ENCODE peak calls at places on chromosome 22, in nine cellular contexts. Z is fibroblast of mammary gland, I is cardiac muscle cell, M is GM13977, R is OCI-M1, K is NCI-H2029, B is C1 segment of cervical spinal cord, C is NCI-H1092 treated with DMSO at 0.1 percent for 48 hours, U is HEK293T. V is an unnamed sample.

GRCh38 chr22:37684803-37685615 is 1.1 kb upstream of the NOL12 start:
- DNase-seq in R (no peak), M (no peak), K (no peak), I (no peak), C (no peak), Z (no peak), B (no peak), U (no peak), V (no peak)

GRCh38 chr22:20396639-20397038 is 2.7 kb downstream of the ZNF74 start:
- DNase-seq in B (no peak), U (no peak), K (no peak), C (no peak), I (peak), R (no peak), Z (peak), M (no peak), V (no peak)

GRCh38 chr22:28260619-28261018 is 341.6 kb upstream of the PITPNB start:
- DNase-seq in Z (no peak), B (no peak), R (no peak), K (no peak), I (no peak), C (no peak), M (no peak), U (no peak), V (no peak)

GRCh38 chr22:50306753-50307749 is at the start of gene PLXNB2:
- DNase-seq in R (peak), C (peak), U (peak), I (peak), B (peak), Z (peak), K (peak), M (peak), V (peak)

GRCh38 chr22:31972180-31972579 is 27.8 kb downstream of the YWHAH start:
- DNase-seq in M (no peak), C (no peak), I (no peak), U (no peak), R (no peak), Z (no peak), B (no peak), K (no peak), V (no peak)

GRCh38 chr22:22703715-22704114 is 59.3 kb downstream of the GGTLC2 start:
- DNase-seq in Z (peak), B (no peak), M (no peak), I (peak), K (no peak), U (no peak), R (no peak), C (no peak), V (no peak)

GRCh38 chr22:32636884-32637283 is 162.3 kb downstream of the FBXO7 start:
- DNase-seq in U (no peak), C (no peak), Z (no peak), M (no peak), I (no peak), R (peak), B (no peak), K (no peak), V (no peak)

GRCh38 chr22:25388415-25388814 is 169.0 kb downstream of the CRYBB2 start:
- DNase-seq in R (no peak), M (no peak), Z (no peak), K (no peak), I (no peak), U (no peak), B (no peak), C (no peak), V (no peak)

GRCh38 chr22:39959640-39960447 is at the start of gene TMA7B:
- DNase-seq in Z (peak), B (no peak), R (no peak), M (no peak), I (peak), U (peak), C (no peak), K (no peak), V (no peak)

GRCh38 chr22:20813056-20813455 is 39.1 kb downstream of the SERPIND1 start:
- DNase-seq in M (no peak), C (no peak), R (no peak), K (no peak), B (no peak), Z (no peak), U (no peak), I (no peak), V (no peak)

GRCh38 chr22:28799834-28800307 is 498 bp downstream of the XBP1 start:
- DNase-seq in B (peak), R (peak), U (peak), Z (peak), C (peak), K (no peak), I (peak), M (no peak), V (peak)

GRCh38 chr22:36344106-36344827 is 43.5 kb downstream of the MYH9 start:
- DNase-seq in Z (no peak), I (no peak), M (no peak), B (peak), C (no peak), R (no peak), K (no peak), U (no peak), V (no peak)

GRCh38 chr22:31474743-31475142 is 14.9 kb downstream of the EIF4ENIF1 start:
- DNase-seq in B (no peak), C (no peak), Z (peak), K (no peak), R (no peak), M (no peak), U (no peak), I (peak), V (no peak)

GRCh38 chr22:23012081-23012622 is 58.2 kb upstream of the GNAZ start:
- DNase-seq in B (no peak), R (no peak), K (no peak), C (no peak), I (no peak), M (peak), Z (no peak), U (no peak), V (no peak)

GRCh38 chr22:23509571-23510302 is 70.4 kb downstream of the IGLL1 start:
- DNase-seq in Z (peak), R (peak), C (peak), K (no peak), B (no peak), M (no peak), I (peak), U (no peak), V (no peak)

GRCh38 chr22:25650834-25651233 is 86.4 kb downstream of the GRK3 start:
- DNase-seq in Z (no peak), B (no peak), R (peak), C (no peak), I (no peak), U (no peak), M (peak), K (no peak), V (no peak)

GRCh38 chr22:50577697-50577986 is 585 bp downstream of the CPT1B start:
- DNase-seq in R (no peak), U (no peak), B (no peak), Z (no peak), K (no peak), M (no peak), I (no peak), C (no peak), V (no peak)

GRCh38 chr22:41366323-41367014 is 15.3 kb upstream of the TEF start:
- DNase-seq in M (peak), Z (no peak), B (no peak), I (no peak), U (no peak), K (no peak), R (no peak), C (no peak), V (no peak)

GRCh38 chr22:46767249-46767985 is 5.0 kb downstream of the TBC1D22A start:
- DNase-seq in B (no peak), Z (no peak), U (no peak), C (no peak), M (no peak), K (no peak), R (no peak), I (no peak), V (no peak)

GRCh38 chr22:45441158-45441557 is 27.7 kb downstream of the RIBC2 start:
- DNase-seq in R (peak), M (peak), U (peak), C (peak), B (no peak), K (peak), Z (peak), I (peak), V (peak)